ENCODE peak calls at places on chromosomes 6 and 20, in ten cellular contexts. W, F, Y, I, H, V, D, U, L and Q are unnamed samples.

GRCh38 chr20:36468149-36469000 is 72.9 kb upstream of the MYL9 start:
- DNase-seq in W (no peak), F (no peak), Y (no peak), I (no peak), H (peak), V (no peak), D (peak), U (no peak), L (no peak), Q (peak)

GRCh38 chr6:43665376-43665775 is 20.5 kb downstream of the RSPH9 start:
- DNase-seq in W (no peak), F (peak), Y (no peak), I (no peak), H (no peak), V (no peak), D (no peak), U (no peak), L (no peak), Q (no peak)

GRCh38 chr20:2470051-2470431 is 548 bp downstream of the SNRPB start:
- DNase-seq in W (no peak), F (peak), Y (no peak), I (peak), H (peak), V (peak), D (peak), U (peak), L (no peak), Q (peak)

GRCh38 chr6:23414204-23414501 is 711.9 kb upstream of the NRSN1 start:
- DNase-seq in W (no peak), F (peak), Y (peak), I (no peak), H (peak), V (no peak), D (peak), U (no peak), L (no peak), Q (no peak)

GRCh38 chr20:35410613-35411012 is 1.2 kb downstream of the UQCC1 start:
- DNase-seq in W (no peak), F (no peak), Y (no peak), I (no peak), H (no peak), V (no peak), D (no peak), U (no peak), L (no peak), Q (no peak)

GRCh38 chr6:1840491-1841121 is 230.9 kb downstream of the FOXC1 start:
- DNase-seq in W (no peak), F (no peak), Y (no peak), I (no peak), H (no peak), V (no peak), D (no peak), U (no peak), L (no peak), Q (no peak)

GRCh38 chr6:55449219-55449618 is 122.0 kb downstream of the GFRAL start:
- DNase-seq in W (no peak), F (no peak), Y (no peak), I (no peak), H (no peak), V (no peak), D (no peak), U (no peak), L (no peak), Q (no peak)

GRCh38 chr6:84284428-84285033 is 57.1 kb upstream of the CEP162 start:
- DNase-seq in W (no peak), F (peak), Y (no peak), I (no peak), H (peak), V (no peak), D (peak), U (no peak), L (no peak), Q (no peak)

GRCh38 chr20:2780948-2781347 is 19.5 kb downstream of the CPXM1 start:
- DNase-seq in W (no peak), F (no peak), Y (no peak), I (no peak), H (no peak), V (no peak), D (no peak), U (no peak), L (no peak), Q (no peak)

GRCh38 chr6:107731422-107732319 is 92.4 kb downstream of the SCML4 start:
- DNase-seq in W (no peak), F (no peak), Y (no peak), I (peak), H (no peak), V (peak), D (no peak), U (peak), L (no peak), Q (no peak)

GRCh38 chr6:130742282-130742681 is 84.9 kb upstream of the SMLR1 start:
- DNase-seq in W (no peak), F (peak), Y (no peak), I (no peak), H (no peak), V (no peak), D (no peak), U (no peak), L (no peak), Q (no peak)

GRCh38 chr20:8749986-8750385 is 318.9 kb upstream of the PLCB4 start:
- DNase-seq in W (no peak), F (peak), Y (no peak), I (no peak), H (no peak), V (no peak), D (no peak), U (no peak), L (no peak), Q (no peak)

GRCh38 chr20:64233725-64234124 is 21.8 kb upstream of the PCMTD2 start:
- DNase-seq in W (no peak), F (no peak), Y (no peak), I (no peak), H (peak), V (no peak), D (no peak), U (no peak), L (no peak), Q (no peak)

GRCh38 chr6:21804941-21805610 is 211.5 kb downstream of the SOX4 start:
- DNase-seq in W (no peak), F (no peak), Y (no peak), I (no peak), H (no peak), V (no peak), D (no peak), U (peak), L (no peak), Q (no peak)